ENCODE peak calls at places on chromosome 2, in four cellular contexts. One of them, this sample, is unnamed.

GRCh38 chr2:135819211-135819610 is 17.8 kb downstream of the LCT start:
- DNase-seq in K562: peak
- DNase-seq in GM04504: no peak
- DNase-seq in SK-N-SH: no peak
- DNase-seq in this sample: peak

GRCh38 chr2:55809875-55810620 is 113.5 kb downstream of the EFEMP1 start:
- DNase-seq in SK-N-SH: no peak
- DNase-seq in GM04504: peak
- DNase-seq in K562: no peak
- DNase-seq in this sample: no peak

GRCh38 chr2:24439280-24439970 is 51.6 kb upstream of the NCOA1 start:
- DNase-seq in SK-N-SH: no peak
- DNase-seq in GM04504: no peak
- DNase-seq in K562: no peak
- DNase-seq in this sample: no peak

GRCh38 chr2:46666044-46666662 is 186.8 kb downstream of the TMEM247 start:
- DNase-seq in SK-N-SH: no peak
- DNase-seq in K562: no peak
- DNase-seq in GM04504: peak
- DNase-seq in this sample: no peak

GRCh38 chr2:30223413-30223874 is 7.9 kb upstream of the LBH start:
- DNase-seq in K562: no peak
- DNase-seq in SK-N-SH: no peak
- DNase-seq in GM04504: no peak
- DNase-seq in this sample: no peak

GRCh38 chr2:182680838-182681237 is 35.2 kb upstream of the DNAJC10 start:
- DNase-seq in SK-N-SH: no peak
- DNase-seq in K562: no peak
- DNase-seq in GM04504: no peak
- DNase-seq in this sample: no peak

GRCh38 chr2:239590276-239590675 is 189.5 kb upstream of the HDAC4 start:
- DNase-seq in K562: no peak
- DNase-seq in GM04504: no peak
- DNase-seq in SK-N-SH: no peak
- DNase-seq in this sample: no peak

GRCh38 chr2:17148298-17149228 is 369.7 kb downstream of the RAD51AP2 start:
- DNase-seq in SK-N-SH: peak
- DNase-seq in K562: no peak
- DNase-seq in GM04504: peak
- DNase-seq in this sample: peak

GRCh38 chr2:68369340-68369734 is 4.3 kb downstream of the PLEK start:
- DNase-seq in GM04504: no peak
- DNase-seq in K562: no peak
- DNase-seq in SK-N-SH: no peak
- DNase-seq in this sample: no peak

GRCh38 chr2:67709835-67710234 is 312.7 kb downstream of the ETAA1 start:
- DNase-seq in SK-N-SH: no peak
- DNase-seq in K562: no peak
- DNase-seq in GM04504: no peak
- DNase-seq in this sample: no peak

GRCh38 chr2:5692561-5693287 is 540 bp downstream of the SOX11 start:
- DNase-seq in GM04504: no peak
- DNase-seq in K562: no peak
- DNase-seq in SK-N-SH: peak
- DNase-seq in this sample: peak

GRCh38 chr2:46458763-46459505 is 20.4 kb upstream of the TMEM247 start:
- DNase-seq in K562: no peak
- DNase-seq in GM04504: no peak
- DNase-seq in SK-N-SH: no peak
- DNase-seq in this sample: no peak

GRCh38 chr2:172970660-172971059 is 105.0 kb upstream of the MAP3K20 start:
- DNase-seq in SK-N-SH: no peak
- DNase-seq in K562: no peak
- DNase-seq in GM04504: no peak
- DNase-seq in this sample: no peak

GRCh38 chr2:147808520-147808919 is 36.3 kb upstream of the ACVR2A start:
- DNase-seq in GM04504: no peak
- DNase-seq in K562: no peak
- DNase-seq in SK-N-SH: no peak
- DNase-seq in this sample: no peak

GRCh38 chr2:184210329-184210728 is 388.0 kb upstream of the ZNF804A start:
- DNase-seq in SK-N-SH: no peak
- DNase-seq in GM04504: no peak
- DNase-seq in K562: no peak
- DNase-seq in this sample: no peak

GRCh38 chr2:216017365-216017764 is 4.0 kb upstream of the MREG start:
- DNase-seq in K562: no peak
- DNase-seq in SK-N-SH: peak
- DNase-seq in GM04504: no peak
- DNase-seq in this sample: no peak

GRCh38 chr2:42333579-42333978 is 27.4 kb downstream of the COX7A2L start:
- DNase-seq in K562: no peak
- DNase-seq in GM04504: no peak
- DNase-seq in SK-N-SH: no peak
- DNase-seq in this sample: no peak

GRCh38 chr2:195610708-195611107 is 46.3 kb upstream of the SLC39A10 start:
- DNase-seq in SK-N-SH: no peak
- DNase-seq in GM04504: no peak
- DNase-seq in K562: no peak
- DNase-seq in this sample: no peak

GRCh38 chr2:66041902-66042657 is 392.8 kb upstream of the MEIS1 start:
- DNase-seq in K562: no peak
- DNase-seq in GM04504: no peak
- DNase-seq in SK-N-SH: no peak
- DNase-seq in this sample: no peak

GRCh38 chr2:171320208-171320621 is 113.6 kb downstream of the METTL8 start:
- DNase-seq in GM04504: no peak
- DNase-seq in K562: no peak
- DNase-seq in SK-N-SH: no peak
- DNase-seq in this sample: no peak

GRCh38 chr2:158837645-158838044 is 42.5 kb downstream of the DAPL1 start:
- DNase-seq in K562: no peak
- DNase-seq in SK-N-SH: no peak
- DNase-seq in GM04504: no peak
- DNase-seq in this sample: no peak

GRCh38 chr2:156396126-156396525 is 40.1 kb upstream of the GPD2 start:
- DNase-seq in SK-N-SH: no peak
- DNase-seq in GM04504: no peak
- DNase-seq in K562: no peak
- DNase-seq in this sample: no peak

GRCh38 chr2:233061007-233061590 is 957 bp downstream of the INPP5D start:
- DNase-seq in K562: no peak
- DNase-seq in GM04504: no peak
- DNase-seq in SK-N-SH: no peak
- DNase-seq in this sample: no peak

GRCh38 chr2:21263622-21264021 is 139.9 kb downstream of the TDRD15 start:
- DNase-seq in GM04504: no peak
- DNase-seq in SK-N-SH: no peak
- DNase-seq in K562: no peak
- DNase-seq in this sample: no peak

GRCh38 chr2:135066710-135067109 is 14.6 kb downstream of the RAB3GAP1 start:
- DNase-seq in K562: no peak
- DNase-seq in SK-N-SH: no peak
- DNase-seq in GM04504: no peak
- DNase-seq in this sample: no peak

GRCh38 chr2:238698451-238699306 is 149.2 kb upstream of the TWIST2 start:
- DNase-seq in K562: no peak
- DNase-seq in SK-N-SH: no peak
- DNase-seq in GM04504: no peak
- DNase-seq in this sample: no peak

GRCh38 chr2:24201496-24201895 is 26.6 kb downstream of the FAM228A start:
- DNase-seq in GM04504: no peak
- DNase-seq in SK-N-SH: no peak
- DNase-seq in K562: no peak
- DNase-seq in this sample: no peak

GRCh38 chr2:47221039-47221438 is 65.9 kb upstream of the STPG4 start:
- DNase-seq in K562: no peak
- DNase-seq in SK-N-SH: no peak
- DNase-seq in GM04504: no peak
- DNase-seq in this sample: no peak

GRCh38 chr2:233426619-233427342 is 72.5 kb downstream of the DGKD start:
- DNase-seq in GM04504: no peak
- DNase-seq in K562: peak
- DNase-seq in SK-N-SH: no peak
- DNase-seq in this sample: no peak

GRCh38 chr2:205675861-205676516 is 6.3 kb upstream of the NRP2 start:
- DNase-seq in GM04504: no peak
- DNase-seq in SK-N-SH: peak
- DNase-seq in K562: no peak
- DNase-seq in this sample: peak

GRCh38 chr2:230974096-230974913 is 21.6 kb upstream of the SPATA3 start:
- DNase-seq in K562: no peak
- DNase-seq in SK-N-SH: no peak
- DNase-seq in GM04504: peak
- DNase-seq in this sample: no peak

GRCh38 chr2:164542584-164543021 is 78.7 kb downstream of the GRB14 start:
- DNase-seq in GM04504: peak
- DNase-seq in K562: no peak
- DNase-seq in SK-N-SH: no peak
- DNase-seq in this sample: no peak

GRCh38 chr2:31997653-31998052 is 13.2 kb downstream of the MEMO1 start:
- DNase-seq in SK-N-SH: no peak
- DNase-seq in GM04504: no peak
- DNase-seq in K562: no peak
- DNase-seq in this sample: no peak

GRCh38 chr2:170713280-170714155 is 1.6 kb upstream of the SP5 start:
- DNase-seq in SK-N-SH: peak
- DNase-seq in GM04504: no peak
- DNase-seq in K562: no peak
- DNase-seq in this sample: peak

GRCh38 chr2:143893340-143893739 is 626.6 kb downstream of the ZEB2 start:
- DNase-seq in K562: no peak
- DNase-seq in SK-N-SH: peak
- DNase-seq in GM04504: no peak
- DNase-seq in this sample: no peak

GRCh38 chr2:102505290-102505689 is 32.3 kb downstream of the SLC9A4 start:
- DNase-seq in GM04504: no peak
- DNase-seq in K562: no peak
- DNase-seq in SK-N-SH: no peak
- DNase-seq in this sample: no peak

GRCh38 chr2:64866797-64867196 is 122.4 kb upstream of the SLC1A4 start:
- DNase-seq in SK-N-SH: no peak
- DNase-seq in GM04504: peak
- DNase-seq in K562: no peak
- DNase-seq in this sample: no peak

GRCh38 chr2:118974103-118974911 is 32.3 kb downstream of the MARCO start:
- DNase-seq in SK-N-SH: no peak
- DNase-seq in K562: no peak
- DNase-seq in GM04504: peak
- DNase-seq in this sample: no peak